ENCODE peak calls at places on chromosomes 5 and 9, in seven cellular contexts. S, Z, Q, G, K, T and O are unnamed samples.

GRCh38 chr5:120457839-120458507 is 6.1 kb upstream of the PRR16 start:
- DNase-seq in S (no peak), Z (peak), Q (no peak), G (peak), K (peak), T (peak), O (peak)

GRCh38 chr5:171689853-171690417 is 95.7 kb upstream of the SMIM23 start:
- DNase-seq in S (no peak), Z (no peak), Q (no peak), G (no peak), K (no peak), T (no peak), O (no peak)

GRCh38 chr5:127229185-127229889 is 61.3 kb upstream of the MEGF10 start:
- DNase-seq in S (peak), Z (peak), Q (no peak), G (peak), K (peak), T (no peak), O (peak)

GRCh38 chr5:172886974-172887491 is 53.0 kb downstream of the ERGIC1 start:
- DNase-seq in S (no peak), Z (no peak), Q (peak), G (no peak), K (peak), T (no peak), O (peak)

GRCh38 chr5:171850354-171850947 is 64.8 kb downstream of the SMIM23 start:
- DNase-seq in S (no peak), Z (peak), Q (no peak), G (no peak), K (peak), T (no peak), O (peak)

GRCh38 chr9:133355881-133356357 is 368 bp downstream of the SURF1 start:
- DNase-seq in S (no peak), Z (peak), Q (no peak), G (no peak), K (peak), T (no peak), O (peak)

GRCh38 chr9:124973807-124974206 is 32.9 kb upstream of the GOLGA1 start:
- DNase-seq in S (no peak), Z (no peak), Q (no peak), G (no peak), K (no peak), T (no peak), O (no peak)

GRCh38 chr9:115109486-115109885 is 8.5 kb downstream of the TNC start:
- DNase-seq in S (no peak), Z (no peak), Q (no peak), G (no peak), K (peak), T (no peak), O (no peak)

GRCh38 chr9:93200449-93200742 is 16.5 kb downstream of the WNK2 start:
- DNase-seq in S (no peak), Z (no peak), Q (no peak), G (no peak), K (no peak), T (no peak), O (no peak)

GRCh38 chr5:1544294-1545010 is 20.7 kb upstream of the LPCAT1 start:
- DNase-seq in S (no peak), Z (no peak), Q (no peak), G (no peak), K (no peak), T (no peak), O (no peak)